ENCODE peak calls at places on chromosomes 16 and 17, in six cellular contexts. K is HEK293T, O is GM23248, H is NCI-H748 treated with DMSO at 0.1 percent for 48 hours, Y is K562, B is substantia nigra. J is an unnamed sample.

GRCh38 chr16:14300631-14301149 is 229.6 kb downstream of the MRTFB start:
- DNase-seq in K (peak), O (peak), H (peak), Y (peak), B (peak), J (peak)

GRCh38 chr17:31788571-31788946 is 70.5 kb downstream of the COPRS start:
- DNase-seq in K (no peak), O (no peak), H (no peak), Y (no peak), B (no peak), J (no peak)

GRCh38 chr17:55524440-55525220 is 13.4 kb upstream of the SMIM36 start:
- DNase-seq in K (no peak), O (no peak), H (no peak), Y (no peak), B (no peak), J (no peak)

GRCh38 chr17:68853439-68853838 is 101.8 kb downstream of the ABCA8 start:
- DNase-seq in K (no peak), O (no peak), H (no peak), Y (no peak), B (no peak), J (no peak)

GRCh38 chr17:4766705-4767104 is 5.0 kb upstream of the TM4SF5 start:
- DNase-seq in K (no peak), O (no peak), H (no peak), Y (no peak), B (no peak), J (no peak)

GRCh38 chr17:17668358-17668757 is 12.9 kb upstream of the RAI1 start:
- DNase-seq in K (no peak), O (no peak), H (no peak), Y (no peak), B (no peak), J (no peak)

GRCh38 chr16:57304169-57305061 is 19.9 kb upstream of the PLLP start:
- DNase-seq in K (no peak), O (peak), H (no peak), Y (no peak), B (no peak), J (no peak)

GRCh38 chr17:80847506-80848230 is 144.0 kb upstream of the CHMP6 start:
- DNase-seq in K (no peak), O (no peak), H (no peak), Y (peak), B (no peak), J (no peak)

GRCh38 chr17:68981288-68981687 is 26.1 kb upstream of the ABCA8 start:
- DNase-seq in K (no peak), O (peak), H (peak), Y (no peak), B (no peak), J (no peak)

GRCh38 chr17:43917348-43918025 is 10.2 kb upstream of the MPP2 start:
- DNase-seq in K (no peak), O (peak), H (no peak), Y (peak), B (no peak), J (peak)

GRCh38 chr16:51149721-51150158 is 1.3 kb downstream of the SALL1 start:
- DNase-seq in K (no peak), O (no peak), H (no peak), Y (no peak), B (no peak), J (no peak)